ENCODE peak calls at places on chromosome 11, in four cellular contexts. Q is ELR, P is RWPE1, T is islet precursor cell. G is an unnamed sample.

GRCh38 chr11:70423523-70424505 is 25.5 kb downstream of the CTTN start:
- DNase-seq in Q (peak), P (no peak), T (peak), G (no peak)

GRCh38 chr11:58097437-58097836 is 27.9 kb downstream of the OR9I1 start:
- DNase-seq in P (no peak), T (no peak), Q (no peak), G (no peak)

GRCh38 chr11:2366271-2366670 is 10.8 kb upstream of the CD81 start:
- DNase-seq in Q (no peak), T (no peak), P (no peak), G (no peak)

GRCh38 chr11:112564228-112564955 is 303.7 kb upstream of the PLET1 start:
- DNase-seq in Q (peak), T (peak), P (peak), G (no peak)

GRCh38 chr11:83158965-83159900 is 2.3 kb downstream of the PCF11 start:
- DNase-seq in T (no peak), P (no peak), Q (no peak), G (no peak)

GRCh38 chr11:69492201-69492991 is 10.9 kb downstream of the LINC01488 start:
- DNase-seq in T (no peak), P (no peak), Q (peak), G (no peak)

GRCh38 chr11:121282376-121282775 is 10.2 kb upstream of the SC5D start:
- DNase-seq in T (no peak), Q (no peak), P (no peak), G (no peak)

GRCh38 chr11:120197254-120197891 is 13.5 kb upstream of the OAF start:
- DNase-seq in P (no peak), T (peak), Q (no peak), G (no peak)

GRCh38 chr11:95512177-95512576 is 277.4 kb downstream of the FAM76B start:
- DNase-seq in Q (peak), P (peak), T (no peak), G (no peak)